ENCODE peak calls at places on chromosomes 4 and X, in five cellular contexts. Y, J, X, A and V are unnamed samples.

GRCh38 chrX:154516655-154517100 is 646 bp upstream of the FAM3A start:
- DNase-seq in Y (peak; percentile 64), J (no peak), X (no peak), A (no peak), V (peak; percentile 68)

GRCh38 chr4:15164571-15164970 is 162.3 kb downstream of the CPEB2 start:
- DNase-seq in Y (no peak), J (no peak), X (no peak), A (no peak), V (no peak)

GRCh38 chrX:55488268-55488558 is 1.4 kb downstream of the USP51 start:
- DNase-seq in Y (peak; percentile 2), J (no peak), X (no peak), A (no peak), V (no peak)

GRCh38 chrX:22433292-22434070 is 160.8 kb downstream of the CBLL2 start:
- DNase-seq in Y (no peak), J (no peak), X (no peak), A (no peak), V (no peak)

GRCh38 chr4:5021546-5021945 is 2.3 kb upstream of the CYTL1 start:
- DNase-seq in Y (no peak), J (no peak), X (no peak), A (no peak), V (peak; percentile 80)

GRCh38 chrX:104670051-104670450 is 104.1 kb downstream of the IL1RAPL2 start:
- DNase-seq in Y (no peak), J (no peak), X (no peak), A (no peak), V (no peak)

GRCh38 chr4:35525192-35525978 is 718.9 kb downstream of the ARAP2 start:
- DNase-seq in Y (no peak), J (no peak), X (no peak), A (no peak), V (no peak)

GRCh38 chrX:9829308-9830267 is 43.4 kb downstream of the SHROOM2 start:
- DNase-seq in Y (no peak), J (no peak), X (no peak), A (peak; percentile 47), V (no peak)

GRCh38 chr4:53510316-53510715 is 81.0 kb downstream of the LNX1 start:
- DNase-seq in Y (no peak), J (no peak), X (no peak), A (no peak), V (no peak)

GRCh38 chr4:182189107-182189878 is 53.9 kb upstream of the TENM3 start:
- DNase-seq in Y (no peak), J (no peak), X (peak; percentile 34), A (no peak), V (peak; percentile 6)

GRCh38 chrX:16718824-16719333 is 533 bp upstream of the SYAP1 start:
- DNase-seq in Y (no peak), J (no peak), X (no peak), A (no peak), V (no peak)

GRCh38 chrX:16725067-16725466 is 5.7 kb downstream of the SYAP1 start:
- DNase-seq in Y (no peak), J (no peak), X (no peak), A (no peak), V (no peak)

GRCh38 chrX:16722481-16722880 is 3.1 kb downstream of the SYAP1 start:
- DNase-seq in Y (no peak), J (no peak), X (no peak), A (no peak), V (no peak)

GRCh38 chrX:16714504-16714903 is 2.0 kb upstream of the CTPS2 start:
- DNase-seq in Y (no peak), J (no peak), X (no peak), A (no peak), V (no peak)

DNA sequence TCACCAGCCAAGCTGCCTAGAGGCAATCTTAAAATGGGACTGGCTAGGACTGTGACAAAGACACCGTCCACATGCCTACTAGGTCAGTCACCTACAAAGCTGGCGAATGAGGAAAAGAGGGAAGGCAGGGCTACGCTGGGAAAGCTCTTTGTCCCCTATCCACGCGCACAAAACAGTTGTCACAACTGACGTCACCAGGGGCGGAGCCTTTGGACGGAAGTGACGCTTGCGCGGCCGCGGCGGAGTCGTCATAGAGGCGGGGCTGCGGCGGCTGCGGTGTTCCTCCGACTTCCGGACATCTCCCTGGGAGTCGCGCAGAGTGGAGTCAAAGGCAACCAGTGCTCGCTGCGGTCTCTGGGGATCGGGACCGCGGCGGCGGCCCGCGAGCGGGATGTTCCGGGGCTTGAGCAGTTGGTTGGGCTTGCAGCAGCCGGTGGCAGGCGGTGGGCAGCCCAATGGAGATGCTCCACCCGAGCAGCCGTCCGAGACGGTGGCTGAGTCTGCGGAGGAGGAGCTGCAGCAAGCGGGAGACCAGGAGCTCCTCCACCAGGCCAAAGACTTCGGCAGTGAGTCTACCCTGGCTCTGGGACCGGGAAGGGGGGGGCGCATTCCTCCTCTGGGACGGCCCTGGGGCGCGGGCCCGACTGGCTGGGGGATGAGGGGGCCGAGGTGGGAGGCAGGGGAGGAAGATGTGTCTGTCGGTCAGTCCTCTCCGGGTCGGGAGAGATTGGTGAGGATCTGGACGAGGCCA is at the start of gene SYAP1:
- DNase-seq in Y (peak; percentile 95), J (peak; percentile 92), X (peak; percentile 83), A (peak; percentile 78), V (peak; percentile 94)
- TF ChIP-seq CTCF in Y (no peak), J (peak; percentile 10), X (no peak), A (no peak), V (no peak)

GRCh38 chr4:117699595-117699994 is 334.7 kb upstream of the NDST3 start:
- DNase-seq in Y (no peak), J (no peak), X (no peak), A (no peak), V (no peak)
- H3K4me3 ChIP-seq in Y (no peak overlapping the region), J (no peak overlapping the region), X (no peak overlapping the region), A (no peak overlapping the region), V (no peak overlapping the region)

GRCh38 chr4:825063-825968 is 613 bp downstream of the CPLX1 start:
- DNase-seq in Y (no peak), J (no peak), X (peak; percentile 79), A (no peak), V (no peak)
- TF ChIP-seq MYC in Y (no peak), J (no peak), X (no peak), A (no peak), V (no peak)

GRCh38 chrX:42720209-42720608 is 57.8 kb downstream of the PPP1R2C start:
- DNase-seq in Y (no peak), J (no peak), X (no peak), A (no peak), V (no peak)

GRCh38 chrX:42710452-42710851 is 67.5 kb downstream of the PPP1R2C start:
- DNase-seq in Y (no peak), J (no peak), X (no peak), A (no peak), V (no peak)

GRCh38 chrX:42715689-42716022 is 62.3 kb downstream of the PPP1R2C start:
- DNase-seq in Y (no peak), J (no peak), X (no peak), A (no peak), V (no peak)

GRCh38 chrX:42714981-42715688 is 62.8 kb downstream of the PPP1R2C start:
- DNase-seq in Y (peak; percentile 49), J (peak; percentile 14), X (no peak), A (no peak), V (no peak)
- TF ChIP-seq CTCF in Y (peak; percentile 44), J (peak; percentile 53), X (peak; percentile 14), A (peak; percentile 18), V (peak; percentile 3)

GRCh38 chr4:113117346-113117677 is 67.9 kb downstream of the ANK2 start:
- DNase-seq in Y (no peak), J (no peak), X (no peak), A (no peak), V (no peak)
- H3K4me3 ChIP-seq in Y (no peak overlapping the region), J (peak overlapping the region; percentile 63), X (no peak overlapping the region), A (no peak overlapping the region), V (no peak overlapping the region)

DNA sequence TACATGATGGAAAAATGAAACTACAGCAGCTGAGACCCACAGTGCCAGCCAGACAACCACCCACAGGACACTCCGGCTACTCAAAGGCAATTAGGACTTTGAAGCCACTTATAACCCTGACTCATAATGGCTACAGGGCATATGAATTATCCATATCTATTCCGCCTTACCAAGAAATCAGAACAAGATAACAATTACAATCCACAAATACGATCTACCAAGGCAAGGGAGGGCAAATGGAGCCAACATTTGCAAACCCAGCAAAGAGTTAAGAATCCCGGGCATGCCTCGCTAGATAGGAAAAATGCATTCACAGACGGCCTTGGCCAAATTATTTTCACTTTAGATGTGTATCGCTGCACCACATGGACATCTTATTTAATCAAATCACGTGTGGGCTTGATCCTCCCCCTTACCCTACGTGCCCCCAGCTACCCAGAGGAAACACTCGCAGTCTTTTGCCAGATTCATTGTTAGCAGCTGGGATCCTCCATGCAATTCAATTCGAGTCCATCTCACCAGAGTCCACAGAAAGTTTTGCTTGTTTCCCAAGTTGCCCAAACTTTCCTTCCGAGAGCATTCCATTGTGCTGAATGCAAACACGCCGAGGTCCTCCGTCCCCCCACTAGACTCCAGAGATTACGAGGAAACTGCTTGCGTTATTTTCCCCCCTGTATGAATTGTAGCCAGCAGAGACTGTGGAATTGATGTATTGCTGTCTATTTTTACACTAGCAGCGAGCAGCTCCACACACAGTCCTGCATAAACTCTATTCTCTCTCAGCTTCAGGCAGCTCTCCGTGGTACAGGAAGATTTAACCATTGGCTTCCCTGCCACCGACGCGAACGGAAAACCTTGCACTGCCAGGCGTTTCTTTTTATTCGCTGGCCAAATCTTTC is 1.2 kb downstream of the PPARGC1A start:
- DNase-seq in Y (no peak), J (peak; percentile 18), X (no peak), A (no peak), V (no peak)
- TF ChIP-seq MYC in Y (no peak), J (no peak), X (no peak), A (no peak), V (no peak)